ENCODE peak calls at places on chromosome 5, in four cellular contexts. J is transverse colon, W is upper lobe of left lung, D is tibial nerve. X is an unnamed sample.

GRCh38 chr5:154618696-154619095 is 136.5 kb upstream of the LARP1 start:
- DNase-seq in J (no peak), W (no peak), D (no peak), X (no peak)

GRCh38 chr5:91280062-91280941 is 102.8 kb downstream of the ARRDC3 start:
- DNase-seq in J (peak), W (peak), D (peak), X (peak)

GRCh38 chr5:14108170-14108996 is 34.8 kb upstream of the TRIO start:
- DNase-seq in J (peak), W (peak), D (peak), X (peak)

GRCh38 chr5:90066920-90067319 is 342.6 kb downstream of the CETN3 start:
- DNase-seq in J (no peak), W (no peak), D (no peak), X (no peak)

GRCh38 chr5:74540582-74540981 is 99.9 kb downstream of the ENC1 start:
- DNase-seq in J (no peak), W (no peak), D (no peak), X (no peak)

GRCh38 chr5:61482980-61483379 is 150.9 kb downstream of the ZSWIM6 start:
- DNase-seq in J (no peak), W (no peak), D (no peak), X (no peak)

GRCh38 chr5:159339451-159339850 is 9.2 kb upstream of the IL12B start:
- DNase-seq in J (no peak), W (no peak), D (no peak), X (no peak)

GRCh38 chr5:136518814-136519213 is 153.5 kb upstream of the TRPC7 start:
- DNase-seq in J (no peak), W (no peak), D (no peak), X (no peak)

GRCh38 chr5:55227738-55228430 is 769 bp upstream of the MCIDAS start:
- DNase-seq in J (no peak), W (no peak), D (no peak), X (no peak)

GRCh38 chr5:38445374-38446028 is 110.9 kb downstream of the LIFR start:
- DNase-seq in J (no peak), W (peak), D (peak), X (peak)

GRCh38 chr5:58999804-59000595 is 417.1 kb downstream of the RAB3C start:
- DNase-seq in J (no peak), W (no peak), D (no peak), X (no peak)

GRCh38 chr5:88944751-88945507 is 61.9 kb upstream of the MEF2C start:
- DNase-seq in J (no peak), W (no peak), D (no peak), X (no peak)

GRCh38 chr5:160366230-160366629 is 4.2 kb downstream of the C1QTNF2 start:
- DNase-seq in J (no peak), W (no peak), D (no peak), X (no peak)

GRCh38 chr5:143652104-143652700 is 159.8 kb upstream of the HMHB1 start:
- DNase-seq in J (no peak), W (no peak), D (no peak), X (no peak)

GRCh38 chr5:125134216-125135081 is 388.0 kb upstream of the ZNF608 start:
- DNase-seq in J (no peak), W (no peak), D (no peak), X (no peak)

GRCh38 chr5:144566747-144567415 is 396.2 kb downstream of the KCTD16 start:
- DNase-seq in J (no peak), W (no peak), D (no peak), X (no peak)

GRCh38 chr5:151195622-151196021 is 28.3 kb downstream of the CCDC69 start:
- DNase-seq in J (no peak), W (peak), D (no peak), X (no peak)

GRCh38 chr5:173498871-173499470 is 117.5 kb downstream of the BOD1 start:
- DNase-seq in J (no peak), W (no peak), D (no peak), X (peak)

GRCh38 chr5:56460681-56461191 is 227.6 kb upstream of the ANKRD55 start:
- DNase-seq in J (no peak), W (no peak), D (no peak), X (no peak)

GRCh38 chr5:422323-423232 is 20.4 kb upstream of the EXOC3 start:
- DNase-seq in J (no peak), W (no peak), D (no peak), X (no peak)

GRCh38 chr5:125006011-125006685 is 259.7 kb upstream of the ZNF608 start:
- DNase-seq in J (no peak), W (no peak), D (no peak), X (no peak)

GRCh38 chr5:2752059-2752874 is 790 bp upstream of the IRX2 start:
- DNase-seq in J (no peak), W (peak), D (no peak), X (no peak)

GRCh38 chr5:178249191-178249989 is 16.8 kb upstream of the PHYKPL start:
- DNase-seq in J (no peak), W (peak), D (no peak), X (no peak)

GRCh38 chr5:172175263-172175719 is 12.7 kb downstream of the STK10 start:
- DNase-seq in J (peak), W (peak), D (no peak), X (no peak)

GRCh38 chr5:115947260-115947659 is 15.0 kb upstream of the LVRN start:
- DNase-seq in J (no peak), W (no peak), D (no peak), X (no peak)

GRCh38 chr5:15475365-15475764 is 24.6 kb upstream of the FBXL7 start:
- DNase-seq in J (no peak), W (no peak), D (no peak), X (no peak)

GRCh38 chr5:89262030-89262429 is 379.0 kb upstream of the MEF2C start:
- DNase-seq in J (no peak), W (no peak), D (no peak), X (no peak)

GRCh38 chr5:135386886-135387628 is 12.0 kb downstream of the MACROH2A1 start:
- DNase-seq in J (peak), W (peak), D (peak), X (no peak)

GRCh38 chr5:14226554-14226953 is 83.4 kb downstream of the TRIO start:
- DNase-seq in J (no peak), W (no peak), D (no peak), X (no peak)

GRCh38 chr5:59390074-59390659 is 503.4 kb downstream of the PDE4D start:
- DNase-seq in J (no peak), W (no peak), D (peak), X (no peak)

GRCh38 chr5:136769900-136770684 is 404.7 kb upstream of the TRPC7 start:
- DNase-seq in J (peak), W (peak), D (peak), X (peak)

GRCh38 chr5:156628421-156628820 is 221.7 kb upstream of the PPP1R2B start:
- DNase-seq in J (no peak), W (no peak), D (no peak), X (no peak)
- TF ChIP-seq EP300 in J (no peak), W (no peak), D (no peak), X (no peak)

DNA sequence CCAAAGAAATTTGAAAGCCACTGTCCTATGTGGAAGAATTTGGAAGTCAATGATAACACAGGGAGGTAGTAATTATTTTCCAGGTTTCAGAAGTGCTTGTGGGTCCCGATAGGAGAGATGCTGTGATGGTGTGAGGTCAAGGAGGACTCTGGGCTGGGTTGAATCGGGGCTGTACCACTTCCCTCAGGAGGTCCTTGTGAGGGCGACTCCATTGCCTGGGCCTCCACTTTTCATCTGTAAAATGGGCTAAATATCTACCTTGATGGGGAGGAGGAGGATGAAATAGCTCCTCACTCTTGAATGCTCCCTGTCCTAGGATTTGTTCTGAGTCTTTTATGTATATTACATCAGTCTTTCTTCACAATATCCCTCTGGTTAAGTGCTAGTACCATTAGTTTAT is 59.0 kb downstream of the ROPN1L start:
- DNase-seq in J (no peak), W (no peak), D (no peak), X (no peak)
- H3K27ac ChIP-seq in J (no peak), W (no peak), D (no peak), X (no peak)

GRCh38 chr5:112036206-112036605 is 279.2 kb upstream of the NREP start:
- DNase-seq in J (no peak), W (no peak), D (no peak), X (no peak)
- TF ChIP-seq CTCF in J (no peak), W (no peak), D (no peak), X (no peak)

DNA sequence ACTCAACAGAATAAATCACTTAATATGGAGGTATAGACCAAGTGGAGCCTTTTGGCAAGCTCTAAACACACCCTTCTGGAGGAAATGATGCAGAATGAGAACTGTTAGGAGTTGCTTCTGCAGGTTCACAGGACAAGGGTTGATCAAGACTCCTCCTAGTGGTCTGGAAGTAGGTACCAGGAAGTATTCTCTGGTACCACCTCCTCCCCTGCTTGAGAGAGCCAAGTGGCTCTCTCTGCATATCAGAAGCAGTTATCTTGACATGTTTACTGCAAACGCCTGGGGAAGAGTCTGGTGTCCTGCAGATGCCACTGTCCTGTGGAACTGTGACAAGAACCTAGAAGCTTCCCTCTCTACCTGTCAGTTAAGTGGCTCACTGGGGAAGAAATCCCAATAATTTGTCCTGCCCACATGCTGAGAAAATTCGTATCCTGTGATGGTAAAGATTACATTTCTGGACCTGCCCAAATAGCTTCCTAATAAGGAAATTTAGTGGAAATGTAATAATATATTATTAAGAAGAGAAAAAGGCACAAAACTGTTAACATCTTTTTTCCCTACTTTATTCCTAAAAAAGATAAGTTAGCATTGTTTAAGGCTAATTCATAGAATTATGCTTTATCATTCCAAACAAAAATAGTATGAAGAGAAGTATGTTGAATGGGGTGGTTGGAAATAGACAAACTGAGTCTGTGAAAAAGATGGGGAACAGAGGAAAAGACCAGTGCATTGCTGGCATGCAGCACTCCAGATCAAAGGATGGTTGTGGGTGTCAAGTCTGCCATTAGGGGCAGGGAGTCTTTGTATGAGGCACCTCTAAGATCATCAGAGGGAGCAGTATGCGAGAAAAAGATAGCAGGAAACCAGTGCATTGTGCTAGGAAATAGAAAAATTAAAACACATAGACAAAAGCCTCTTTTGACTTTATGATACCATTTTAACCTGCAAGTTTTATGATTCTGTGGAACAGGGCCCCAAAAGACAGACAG is 118.8 kb downstream of the CDC42SE2 start:
- DNase-seq in J (no peak), W (peak), D (no peak), X (no peak)
- TF ChIP-seq EP300 in J (no peak), W (no peak), D (no peak), X (no peak)

GRCh38 chr5:149134778-149135169 is 6.5 kb upstream of the ABLIM3 start:
- DNase-seq in J (no peak), W (no peak), D (no peak), X (no peak)
- H3K27ac ChIP-seq in J (no peak), W (no peak), D (no peak), X (no peak)

GRCh38 chr5:8842906-8843590 is 702.8 kb downstream of the SEMA5A start:
- DNase-seq in J (no peak), W (no peak), D (peak), X (no peak)
- TF ChIP-seq CTCF in J (no peak), W (no peak), D (peak), X (no peak)

GRCh38 chr5:83436276-83436675 is 35.3 kb upstream of the VCAN start:
- DNase-seq in J (no peak), W (no peak), D (no peak), X (no peak)

GRCh38 chr5:83440826-83441225 is 30.7 kb upstream of the VCAN start:
- DNase-seq in J (no peak), W (no peak), D (no peak), X (no peak)

GRCh38 chr5:83433891-83434290 is 37.7 kb upstream of the VCAN start:
- DNase-seq in J (no peak), W (no peak), D (no peak), X (no peak)

GRCh38 chr5:83430130-83431010 is 41.2 kb upstream of the VCAN start:
- DNase-seq in J (peak), W (peak), D (peak), X (peak)

DNA sequence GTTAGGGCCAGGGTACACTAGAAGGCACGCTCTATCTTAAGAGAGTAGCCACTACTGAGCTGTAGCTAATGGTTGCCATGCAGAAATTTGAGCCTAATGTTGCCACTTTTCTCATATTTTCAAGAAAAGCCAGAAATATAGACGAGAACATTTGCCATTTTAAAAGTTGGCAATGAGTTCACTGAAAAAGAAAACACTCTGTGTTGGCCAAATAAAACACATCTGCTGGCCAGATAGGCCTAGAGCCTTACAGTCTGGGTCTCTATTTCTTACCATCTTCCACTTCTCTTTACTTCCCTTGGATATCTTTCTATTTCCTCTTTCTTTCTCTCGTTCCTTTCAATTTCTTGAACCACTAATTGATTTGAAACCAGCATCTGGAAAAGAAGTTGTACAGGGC is 36.6 kb upstream of the VCAN start:
- DNase-seq in J (no peak), W (no peak), D (no peak), X (no peak)
- TF ChIP-seq EP300 in J (no peak), W (no peak), D (no peak), X (no peak)

GRCh38 chr5:149810856-149811255 is 80.7 kb downstream of the PPARGC1B start:
- DNase-seq in J (no peak), W (no peak), D (no peak), X (no peak)
- H3K27ac ChIP-seq in J (no peak), W (no peak), D (no peak), X (no peak)